ENCODE peak calls at places on chromosomes 11 and 22, in seven cellular contexts. K, W, U, P, X, E and G are unnamed samples.

GRCh38 chr11:125132586-125132985 is 21.2 kb upstream of the TMEM218 start:
- DNase-seq in K (no peak), E (no peak), W (no peak), P (no peak), U (no peak), X (no peak), G (no peak)

GRCh38 chr22:49247194-49247924 is 580.3 kb downstream of the BRD1 start:
- DNase-seq in K (no peak), U (no peak), E (no peak), X (no peak), P (no peak), W (no peak), G (no peak)

GRCh38 chr11:96143016-96143670 is 199.9 kb downstream of the MAML2 start:
- DNase-seq in W (no peak), E (no peak), U (no peak), K (no peak), X (no peak), P (no peak), G (no peak)

GRCh38 chr11:79082920-79083319 is 357.9 kb downstream of the TENM4 start:
- DNase-seq in X (no peak), K (no peak), P (no peak), U (no peak), E (no peak), W (no peak), G (no peak)

GRCh38 chr22:25564979-25565677 is 653 bp downstream of the GRK3 start:
- DNase-seq in U (peak; percentile 43), E (peak; percentile 20), K (peak; percentile 24), P (peak; percentile 70), X (peak; percentile 17), W (no peak), G (peak; percentile 17)

GRCh38 chr11:17012712-17013547 is 1.3 kb downstream of the PLEKHA7 start:
- DNase-seq in E (peak; percentile 91), W (peak; percentile 95), P (peak; percentile 74), X (no peak), K (peak; percentile 23), U (no peak), G (peak; percentile 75)

GRCh38 chr11:65298131-65298535 is 16.5 kb upstream of the CDC42EP2 start:
- DNase-seq in E (no peak), X (no peak), K (peak; percentile 86), P (peak; percentile 98), W (no peak), U (no peak), G (peak; percentile 63)

GRCh38 chr22:42901790-42902508 is 44.9 kb upstream of the ARFGAP3 start:
- DNase-seq in K (no peak), E (no peak), W (no peak), U (peak; percentile 45), X (no peak), P (no peak), G (no peak)

GRCh38 chr11:82901165-82901938 is at the start of gene DDIAS:
- DNase-seq in U (peak; percentile 99), W (peak; percentile 98), P (peak; percentile 98), K (peak; percentile 97), E (peak; percentile 98), X (peak; percentile 97), G (peak; percentile 96)

GRCh38 chr11:82902086-82902485 is 550 bp downstream of the DDIAS start:
- DNase-seq in U (peak; percentile 27), K (no peak), P (no peak), X (no peak), W (no peak), E (no peak), G (no peak)

GRCh38 chr11:82906236-82906635 is 4.7 kb downstream of the DDIAS start:
- DNase-seq in K (no peak), U (peak; percentile 45), P (no peak), X (no peak), W (peak; percentile 26), E (peak; percentile 12), G (no peak)

GRCh38 chr11:82902880-82903279 is 1.3 kb downstream of the DDIAS start:
- DNase-seq in E (no peak), K (no peak), W (no peak), U (no peak), X (no peak), P (no peak), G (no peak)

DNA sequence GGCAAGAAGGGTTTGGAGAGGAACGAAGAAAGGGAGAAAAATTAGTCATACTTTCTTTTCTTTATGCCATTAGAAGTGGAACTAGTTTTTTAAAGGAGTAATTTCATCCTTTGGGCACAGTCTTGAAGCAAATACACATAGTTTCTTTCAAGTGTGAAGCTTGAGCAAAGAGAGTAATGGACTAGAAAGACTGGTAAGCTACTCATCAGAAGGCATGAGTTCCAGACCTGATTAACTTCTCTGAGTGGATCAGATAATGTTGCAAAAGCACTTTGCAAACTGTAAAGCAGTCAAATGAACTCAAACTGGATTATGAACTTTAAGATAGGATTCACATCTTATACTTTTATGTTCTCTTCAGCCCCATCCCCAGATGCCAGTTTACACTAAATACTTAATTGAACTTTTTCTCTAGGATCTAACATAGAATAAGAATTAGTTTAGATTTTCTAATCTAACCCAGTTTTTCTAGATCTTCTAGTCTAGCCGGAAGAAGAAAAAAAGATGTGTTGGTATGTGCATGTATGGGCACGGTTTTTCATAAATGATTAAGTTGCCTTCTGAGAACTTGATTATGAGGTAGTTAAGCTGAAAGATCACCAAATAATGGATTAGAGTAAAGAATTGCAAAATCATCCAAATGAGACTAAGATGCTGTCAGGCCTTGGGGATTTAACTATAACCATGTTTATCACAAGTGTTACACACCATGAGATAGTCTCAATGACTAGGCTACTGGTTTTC is 2.5 kb downstream of the DDIAS start:
- DNase-seq in U (no peak), X (no peak), W (no peak), E (no peak), K (no peak), P (no peak), G (no peak)
- TF ChIP-seq CTCF in U (no peak), X (no peak), W (no peak), E (no peak), K (no peak), P (no peak), G (no peak)

GRCh38 chr11:3040881-3041280 is 16.3 kb downstream of the CARS1 start:
- DNase-seq in U (no peak), X (no peak), W (no peak), E (no peak), K (no peak), P (no peak), G (no peak)

GRCh38 chr11:3044004-3044403 is 13.2 kb downstream of the CARS1 start:
- DNase-seq in W (no peak), E (no peak), K (no peak), X (no peak), P (no peak), U (no peak), G (no peak)

GRCh38 chr11:3042496-3043314 is 14.5 kb downstream of the CARS1 start:
- DNase-seq in P (peak; percentile 78), K (no peak), E (no peak), X (no peak), W (no peak), U (no peak), G (no peak)

GRCh38 chr11:3043315-3043871 is 13.8 kb downstream of the CARS1 start:
- DNase-seq in P (peak; percentile 94), X (no peak), W (no peak), K (peak; percentile 42), U (no peak), E (no peak), G (peak; percentile 31)

DNA sequence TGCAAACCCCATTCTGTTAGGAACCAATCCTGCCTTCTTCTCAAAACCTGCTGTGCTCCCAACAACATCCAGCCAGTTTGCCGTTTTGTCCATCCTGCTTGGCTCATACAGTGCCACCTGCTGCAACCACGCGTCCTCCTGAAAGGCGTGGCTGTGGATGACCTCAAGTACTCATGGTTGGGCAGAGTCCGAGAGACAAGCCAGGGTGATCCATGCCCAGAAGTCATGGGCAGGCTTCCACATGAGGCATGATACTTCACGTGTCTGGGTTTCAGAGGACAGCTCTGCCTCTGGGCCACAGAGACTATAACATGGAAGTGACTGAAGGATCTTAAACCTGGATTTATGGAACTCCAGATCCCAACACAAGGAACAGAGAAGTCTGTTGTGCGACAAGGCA is 15.5 kb downstream of the CARS1 start:
- DNase-seq in E (no peak), X (no peak), W (no peak), U (no peak), K (no peak), P (no peak), G (no peak)
- TF ChIP-seq POLR2A in E (no peak), X (no peak), W (no peak), U (no peak), K (no peak), P (no peak), G (no peak)

GRCh38 chr22:36350751-36351594 is 36.8 kb downstream of the MYH9 start:
- DNase-seq in W (peak; percentile 91), P (no peak), X (no peak), E (peak; percentile 79), K (no peak), U (no peak), G (no peak)

GRCh38 chr22:36349726-36350125 is 38.0 kb downstream of the MYH9 start:
- DNase-seq in E (no peak), U (no peak), P (no peak), W (no peak), X (no peak), K (no peak), G (no peak)

GRCh38 chr22:36352775-36353507 is 34.8 kb downstream of the MYH9 start:
- DNase-seq in X (no peak), P (no peak), U (no peak), W (peak; percentile 92), E (peak; percentile 78), K (no peak), G (no peak)

GRCh38 chr22:36355362-36355761 is 32.4 kb downstream of the MYH9 start:
- DNase-seq in P (no peak), E (no peak), U (peak; percentile 9), X (no peak), K (no peak), W (no peak), G (no peak)

GRCh38 chr22:36351921-36352774 is 35.6 kb downstream of the MYH9 start:
- DNase-seq in U (no peak), K (no peak), P (no peak), X (no peak), E (peak; percentile 59), W (peak; percentile 91), G (no peak)
- H3K4me3 ChIP-seq in U (no peak overlapping the region), K (peak overlapping the region; percentile 2), P (no peak overlapping the region), X (no peak overlapping the region), E (peak overlapping the region; percentile 16), W (peak overlapping the region; percentile 26), G (no peak overlapping the region)

GRCh38 chr11:32229566-32230240 is 138.8 kb downstream of the RCN1 start:
- DNase-seq in K (no peak), X (no peak), W (no peak), P (no peak), E (no peak), U (no peak), G (no peak)

GRCh38 chr11:32233928-32234327 is 143.1 kb downstream of the RCN1 start:
- DNase-seq in U (no peak), P (no peak), W (no peak), K (no peak), X (no peak), E (no peak), G (no peak)

GRCh38 chr11:32232516-32232915 is 141.6 kb downstream of the RCN1 start:
- DNase-seq in X (no peak), W (no peak), P (no peak), U (no peak), K (no peak), E (no peak), G (no peak)

GRCh38 chr11:32233276-32233675 is 142.4 kb downstream of the RCN1 start:
- DNase-seq in X (no peak), P (no peak), E (no peak), W (no peak), U (no peak), K (no peak), G (no peak)

DNA sequence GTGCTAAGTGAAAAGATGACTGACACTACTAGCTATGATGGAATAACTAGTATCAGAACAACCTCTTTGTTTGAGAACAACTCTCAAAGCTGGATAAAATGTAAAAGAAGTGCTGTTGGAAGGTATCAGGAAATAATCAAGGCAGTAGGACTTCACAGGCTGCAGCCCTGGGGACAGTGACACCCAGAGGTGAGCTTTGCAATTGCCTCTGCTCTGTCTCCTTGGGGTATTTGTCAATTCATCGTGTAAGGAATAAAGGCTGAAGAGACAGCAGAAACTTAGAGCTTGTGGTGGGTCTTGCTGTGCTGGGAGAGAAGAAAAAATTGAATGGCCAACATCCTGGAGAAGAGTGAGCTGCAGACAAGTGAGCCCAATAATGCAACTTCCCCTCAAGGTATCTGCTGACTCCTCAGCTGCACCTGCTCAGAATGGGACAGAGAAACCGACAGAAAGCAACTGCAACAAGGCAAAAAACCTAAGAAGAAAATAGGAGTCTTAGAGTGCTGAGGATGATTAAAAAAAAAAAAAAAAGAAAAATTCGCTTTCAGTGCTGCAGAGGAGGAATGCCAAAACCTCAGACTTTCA is 141.1 kb downstream of the RCN1 start:
- DNase-seq in P (no peak), X (no peak), K (no peak), E (peak; percentile 53), W (peak; percentile 13), U (peak; percentile 51), G (no peak)
- TF ChIP-seq CTCF in P (no peak), X (no peak), K (no peak), E (peak; percentile 54), W (peak; percentile 52), U (peak; percentile 88), G (peak; percentile 40)